ENCODE peak calls at places on chromosomes 11 and 22, in nine cellular contexts. L is right atrium auricular region, O is AG10803, W is SK-N-SH, P is BJ, D is A549, N is astrocyte of the spinal cord, C is astrocyte, Z is heart left ventricle. J is an unnamed sample.

GRCh38 chr11:134152692-134153091 is 71.1 kb downstream of the NCAPD3 start:
- DNase-seq in L (no peak), O (no peak), W (no peak), P (no peak), D (no peak), N (no peak), C (no peak), Z (no peak), J (no peak)

GRCh38 chr11:72008728-72009127 is 10.0 kb downstream of the IL18BP start:
- DNase-seq in L (no peak), O (no peak), W (no peak), P (no peak), D (no peak), N (no peak), C (no peak), Z (no peak), J (no peak)

GRCh38 chr22:49112661-49113626 is 714.7 kb downstream of the BRD1 start:
- DNase-seq in L (no peak), O (no peak), W (no peak), P (no peak), D (no peak), N (no peak), C (no peak), Z (no peak), J (no peak)

GRCh38 chr11:64753380-64754123 is 6.2 kb downstream of the PYGM start:
- DNase-seq in L (no peak), O (no peak), W (no peak), P (no peak), D (no peak), N (no peak), C (no peak), Z (no peak), J (peak; percentile 64)

GRCh38 chr11:134714021-134714656 is 302.1 kb upstream of the B3GAT1 start:
- DNase-seq in L (no peak), O (no peak), W (no peak), P (no peak), D (no peak), N (no peak), C (no peak), Z (no peak), J (no peak)

GRCh38 chr11:32069361-32070058 is 21.4 kb upstream of the RCN1 start:
- DNase-seq in L (no peak), O (no peak), W (no peak), P (no peak), D (no peak), N (no peak), C (no peak), Z (no peak), J (no peak)

GRCh38 chr11:78564037-78564888 is 10.4 kb downstream of the NARS2 start:
- DNase-seq in L (no peak), O (peak; percentile 77), W (peak; percentile 36), P (peak; percentile 55), D (peak; percentile 67), N (peak; percentile 74), C (peak; percentile 40), Z (no peak), J (no peak)

GRCh38 chr11:68913188-68913587 is 9.5 kb downstream of the IGHMBP2 start:
- DNase-seq in L (no peak), O (no peak), W (no peak), P (no peak), D (no peak), N (no peak), C (no peak), Z (no peak), J (no peak)

GRCh38 chr22:19117111-19117512 is 5.1 kb downstream of the DGCR2 start:
- DNase-seq in L (no peak), O (no peak), W (no peak), P (no peak), D (no peak), N (no peak), C (no peak), Z (no peak), J (no peak)

GRCh38 chr22:19113429-19113828 is 8.8 kb downstream of the DGCR2 start:
- DNase-seq in L (no peak), O (no peak), W (no peak), P (no peak), D (no peak), N (no peak), C (no peak), Z (no peak), J (no peak)

GRCh38 chr22:19115628-19116027 is 6.6 kb downstream of the DGCR2 start:
- DNase-seq in L (no peak), O (no peak), W (no peak), P (no peak), D (no peak), N (no peak), C (no peak), Z (no peak), J (no peak)

GRCh38 chr22:19118601-19118880 is 3.7 kb downstream of the DGCR2 start:
- DNase-seq in L (no peak), O (no peak), W (no peak), P (no peak), D (no peak), N (no peak), C (no peak), Z (no peak), J (no peak)

DNA sequence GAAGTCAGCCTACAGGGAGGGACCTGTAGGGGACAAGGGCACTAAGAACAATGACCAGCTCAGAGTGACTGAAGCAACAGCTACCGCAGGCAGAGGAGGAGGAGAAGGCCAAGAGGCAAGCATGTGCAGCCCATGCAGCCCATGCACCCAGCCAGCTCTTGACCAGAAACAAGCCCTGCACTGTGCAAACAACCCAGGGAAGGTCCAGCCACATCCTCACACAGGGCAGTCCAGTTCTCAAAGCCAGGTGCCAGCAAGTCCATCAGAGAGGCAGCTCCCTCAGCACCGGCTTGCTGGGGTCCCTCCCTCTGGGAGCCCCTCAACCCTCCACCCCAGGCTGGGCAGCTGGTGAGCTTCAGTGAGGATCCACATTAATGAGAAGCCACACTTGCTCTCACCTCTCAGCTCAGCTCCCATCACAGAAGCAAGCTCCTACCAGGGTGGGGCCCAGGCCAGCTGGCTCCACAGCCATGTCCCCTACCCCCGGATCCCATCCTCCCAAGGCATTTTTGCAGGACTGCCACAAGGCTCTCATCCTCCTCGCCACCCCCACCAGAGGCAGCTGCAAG is 7.1 kb downstream of the DGCR2 start:
- DNase-seq in L (no peak), O (no peak), W (no peak), P (no peak), D (no peak), N (no peak), C (no peak), Z (no peak), J (no peak)
- H3K4me3 ChIP-seq in L (no peak overlapping the region), O (no peak overlapping the region), W (no peak overlapping the region), P (no peak overlapping the region), D (no peak overlapping the region), N (no peak overlapping the region), C (no peak overlapping the region), Z (no peak overlapping the region), J (no peak overlapping the region)

DNA sequence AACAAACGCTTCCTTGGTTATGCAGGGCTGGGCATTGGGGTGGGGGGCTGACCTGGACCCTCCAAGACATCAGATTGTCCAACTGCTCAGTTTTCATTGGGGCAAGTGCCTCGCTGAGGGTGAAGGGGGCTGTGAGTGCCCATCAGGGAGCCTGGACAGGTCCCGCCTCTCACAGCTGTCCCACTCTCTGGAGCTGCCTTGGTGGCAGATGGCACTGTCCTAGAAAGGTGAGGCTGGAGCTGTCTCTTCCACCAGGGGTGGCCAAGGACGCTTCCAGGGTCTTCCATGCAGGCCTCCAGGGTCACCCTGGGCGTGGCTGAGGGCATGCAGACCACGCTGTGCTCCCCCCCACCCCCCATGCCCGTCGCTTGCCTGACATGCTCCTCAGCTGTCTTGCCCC is 53.4 kb upstream of the CCDC188 start:
- DNase-seq in L (no peak), O (no peak), W (no peak), P (no peak), D (no peak), N (no peak), C (no peak), Z (no peak), J (no peak)
- TF ChIP-seq CTCF in L (no peak), O (no peak), W (no peak), P (no peak), D (no peak), N (no peak), C (no peak), Z (no peak), J (no peak)

DNA sequence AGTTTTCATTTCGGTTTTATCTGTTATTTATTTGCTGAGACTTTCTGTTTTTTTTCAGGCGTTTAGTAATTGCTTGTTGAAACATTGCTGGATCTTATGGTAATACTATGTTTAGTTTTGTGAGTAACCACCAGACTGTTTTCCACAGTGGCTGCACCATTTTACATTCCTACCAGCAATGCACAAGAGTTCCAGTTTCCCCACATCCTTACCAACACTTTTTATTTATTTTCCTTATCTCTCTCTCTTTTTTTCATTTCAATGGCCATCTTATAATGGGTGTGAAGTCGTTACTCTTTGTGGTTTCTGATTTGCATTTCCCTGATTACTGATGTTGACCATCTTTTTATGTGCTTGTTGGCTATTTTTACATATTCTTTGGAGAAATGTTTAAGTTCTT is 23.7 kb downstream of the USP47 start:
- DNase-seq in L (no peak), O (no peak), W (no peak), P (no peak), D (no peak), N (no peak), C (peak; percentile 36), Z (no peak), J (no peak)
- H3K4me3 ChIP-seq in L (no peak overlapping the region), O (no peak overlapping the region), W (no peak overlapping the region), P (no peak overlapping the region), D (no peak overlapping the region), N (no peak overlapping the region), C (no peak overlapping the region), Z (no peak overlapping the region), J (no peak overlapping the region)

GRCh38 chr11:121393855-121394254 is 58.3 kb upstream of the SORL1 start:
- DNase-seq in L (no peak), O (no peak), W (no peak), P (no peak), D (no peak), N (no peak), C (no peak), Z (no peak), J (no peak)
- TF ChIP-seq CTCF in L (no peak), O (no peak), W (no peak), P (no peak), D (no peak), N (no peak), C (no peak), Z (no peak), J (no peak)

DNA sequence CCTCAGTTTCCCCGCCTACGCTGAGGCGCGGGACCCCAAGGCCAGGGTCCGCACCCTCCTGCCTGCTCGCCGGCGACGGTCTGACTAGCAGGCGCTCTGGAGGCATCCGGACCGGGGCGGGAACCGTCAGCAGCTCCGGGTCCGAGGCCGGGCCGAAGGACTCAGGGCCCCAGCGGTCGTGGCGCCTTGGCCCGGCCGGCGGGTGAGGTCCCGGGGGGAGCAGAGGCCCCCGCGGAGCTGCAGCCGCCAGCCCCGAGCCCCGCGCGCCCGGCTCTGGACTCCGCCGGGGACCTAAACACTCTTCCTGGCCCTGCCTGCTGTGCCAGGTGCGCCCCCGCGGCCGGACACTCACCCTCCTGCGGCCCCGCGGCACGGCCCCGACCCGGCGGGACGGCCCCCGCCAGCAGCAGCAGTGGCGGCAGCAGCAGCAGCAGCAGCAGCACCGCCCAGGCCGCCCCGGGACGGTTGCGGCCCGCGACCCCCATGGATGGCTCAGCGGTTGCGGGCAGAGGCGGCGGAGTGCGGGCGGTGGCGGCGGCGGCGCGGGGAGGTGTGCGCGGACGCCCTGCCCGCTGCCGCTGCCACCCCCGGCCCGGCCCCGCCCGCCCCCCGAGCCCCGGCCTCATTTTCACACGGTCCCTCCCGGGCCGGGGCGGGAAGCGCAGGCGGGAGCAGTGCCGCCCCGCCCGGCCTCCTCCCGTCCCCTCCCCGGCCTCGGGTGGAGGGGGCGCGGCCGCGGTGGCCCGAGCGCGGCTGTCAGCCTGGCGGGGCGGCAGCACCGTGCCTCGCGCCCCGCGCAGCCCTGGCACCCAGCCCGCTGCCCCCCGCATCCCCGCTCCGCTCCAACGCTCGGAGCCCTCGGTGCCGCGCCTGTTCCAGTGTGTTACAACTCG is at the start of gene SCUBE2:
- DNase-seq in L (no peak), O (no peak), W (peak; percentile 86), P (no peak), D (no peak), N (no peak), C (no peak), Z (no peak), J (no peak)
- H3K4me3 ChIP-seq in L (peak within 1 kb of the TSS; percentile 58), O (peak within 1 kb of the TSS; percentile 47), W (peak within 1 kb of the TSS; percentile 56), P (peak within 1 kb of the TSS; percentile 37), D (peak within 1 kb of the TSS; percentile 57), N (peak within 1 kb of the TSS; percentile 26), C (peak within 1 kb of the TSS; percentile 44), Z (peak within 1 kb of the TSS; percentile 54), J (peak within 1 kb of the TSS; percentile 46)